ENCODE peak calls at places on chromosomes 6 and 20, in four cellular contexts. D is nephron progenitor cell, X is testis, O is fibroblast of the aortic adventitia. I is an unnamed sample.

GRCh38 chr6:105384004-105384403 is 18.9 kb downstream of the PREP start:
- DNase-seq in D (no peak), X (no peak), O (no peak), I (no peak)

GRCh38 chr6:145502417-145502816 is 232.9 kb downstream of the EPM2A start:
- DNase-seq in D (no peak), X (no peak), O (no peak), I (no peak)

GRCh38 chr6:76174722-76175121 is 102.3 kb upstream of the IMPG1 start:
- DNase-seq in D (no peak), X (no peak), O (no peak), I (peak)

GRCh38 chr6:135002229-135002844 is 52.3 kb downstream of the HBS1L start:
- DNase-seq in D (no peak), X (no peak), O (peak), I (peak)

GRCh38 chr20:46282669-46283068 is 25.6 kb downstream of the CDH22 start:
- DNase-seq in D (no peak), X (no peak), O (no peak), I (no peak)

GRCh38 chr20:1840865-1841553 is 54.2 kb upstream of the SIRPA start:
- DNase-seq in D (no peak), X (no peak), O (no peak), I (peak)

GRCh38 chr6:41483943-41484342 is 62.2 kb upstream of the FOXP4 start:
- DNase-seq in D (no peak), X (no peak), O (no peak), I (no peak)

GRCh38 chr6:2976060-2976459 is 4.7 kb upstream of the SERPINB6 start:
- DNase-seq in D (no peak), X (no peak), O (no peak), I (no peak)

GRCh38 chr6:148747145-148747492 is 289 bp downstream of the UST start:
- DNase-seq in D (peak), X (peak), O (peak), I (peak)

GRCh38 chr6:15744824-15745402 is 82.1 kb upstream of the DTNBP1 start:
- DNase-seq in D (no peak), X (no peak), O (no peak), I (peak)

GRCh38 chr6:151024597-151024996 is 159.1 kb downstream of the MTHFD1L start:
- DNase-seq in D (no peak), X (no peak), O (no peak), I (no peak)

GRCh38 chr6:124655856-124656255 is 306.4 kb upstream of the RNF217 start:
- DNase-seq in D (no peak), X (no peak), O (no peak), I (no peak)

GRCh38 chr6:21845018-21845417 is 251.5 kb downstream of the SOX4 start:
- DNase-seq in D (no peak), X (no peak), O (peak), I (no peak)

GRCh38 chr20:24950836-24951525 is 1.9 kb downstream of the CST7 start:
- DNase-seq in D (no peak), X (no peak), O (no peak), I (no peak)

GRCh38 chr6:129606664-129607063 is 103.3 kb downstream of the ARHGAP18 start:
- DNase-seq in D (no peak), X (no peak), O (no peak), I (no peak)

GRCh38 chr20:58340853-58341252 is 31.3 kb downstream of the RAB22A start:
- DNase-seq in D (no peak), X (no peak), O (no peak), I (no peak)

GRCh38 chr20:21522479-21523397 is 8.9 kb upstream of the NKX2-2 start:
- DNase-seq in D (peak), X (no peak), O (no peak), I (no peak)

GRCh38 chr6:16700202-16700997 is 60.9 kb downstream of the ATXN1 start:
- DNase-seq in D (peak), X (no peak), O (no peak), I (no peak)

GRCh38 chr20:31968299-31969126 is 562 bp downstream of the XKR7 start:
- DNase-seq in D (peak), X (peak), O (peak), I (peak)

GRCh38 chr6:136158398-136158797 is 91.7 kb downstream of the MTFR2 start:
- DNase-seq in D (no peak), X (peak), O (peak), I (no peak)

GRCh38 chr20:58492795-58493538 is 22.2 kb downstream of the APCDD1L start:
- DNase-seq in D (no peak), X (no peak), O (no peak), I (no peak)

GRCh38 chr6:99905209-99906106 is 88.6 kb downstream of the MCHR2 start:
- DNase-seq in D (peak), X (peak), O (peak), I (peak)

GRCh38 chr6:12899080-12899815 is 182.7 kb downstream of the PHACTR1 start:
- DNase-seq in D (no peak), X (no peak), O (no peak), I (peak)

GRCh38 chr6:26215200-26216014 is 128.2 kb downstream of the HFE start:
- DNase-seq in D (no peak), X (no peak), O (peak), I (no peak)

GRCh38 chr6:56708810-56709597 is 66.3 kb upstream of the DST start:
- DNase-seq in D (no peak), X (no peak), O (peak), I (peak)

GRCh38 chr6:24125980-24126379 is at the start of gene NRSN1:
- DNase-seq in D (peak), X (peak), O (no peak), I (no peak)

GRCh38 chr20:3434232-3434631 is 26.8 kb upstream of the DNAAF9 start:
- DNase-seq in D (no peak), X (no peak), O (no peak), I (no peak)

GRCh38 chr20:3431109-3431508 is 23.6 kb upstream of the DNAAF9 start:
- DNase-seq in D (no peak), X (no peak), O (peak), I (peak)

GRCh38 chr20:3432844-3433243 is 25.4 kb upstream of the DNAAF9 start:
- DNase-seq in D (no peak), X (no peak), O (no peak), I (no peak)

GRCh38 chr20:3433720-3434119 is 26.3 kb upstream of the DNAAF9 start:
- DNase-seq in D (no peak), X (no peak), O (no peak), I (peak)

DNA sequence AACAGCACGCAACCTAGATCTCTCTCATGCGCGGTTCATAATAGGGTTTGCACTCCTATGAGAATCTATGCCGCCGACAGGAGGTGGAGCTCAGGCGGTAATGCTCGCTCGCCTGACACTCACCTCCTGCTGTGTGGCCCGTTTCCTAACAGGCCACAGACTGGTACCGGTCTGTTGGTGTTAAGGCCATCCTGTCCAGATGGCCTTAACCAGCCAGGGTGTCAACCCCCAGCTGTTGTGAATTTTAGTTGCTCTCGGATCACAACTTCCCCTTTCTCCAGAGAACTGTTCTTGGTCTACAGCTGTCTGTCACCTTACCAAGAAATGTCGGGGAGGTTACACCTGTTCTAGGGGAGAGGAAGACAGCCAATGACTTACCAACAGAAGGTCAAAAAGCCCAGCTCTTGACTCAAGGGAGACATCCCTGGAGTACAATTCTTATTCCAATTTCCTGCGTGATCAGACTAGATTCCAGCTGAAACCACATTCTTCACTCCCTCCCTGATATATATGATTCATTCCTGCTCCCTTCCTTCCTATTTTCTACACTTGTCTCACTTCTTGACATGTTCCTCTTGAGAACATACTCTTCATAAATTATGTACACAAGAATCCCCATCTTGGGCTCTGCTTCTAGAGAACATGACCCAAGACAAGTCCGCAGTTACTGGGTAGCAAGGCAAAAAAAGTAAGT is 23.1 kb upstream of the DNAAF9 start:
- DNase-seq in D (no peak), X (no peak), O (no peak), I (peak)
- TF ChIP-seq CTCF in D (no peak), X (no peak), O (no peak), I (no peak)

GRCh38 chr6:31948306-31948705 is 2.4 kb downstream of the CFB start:
- DNase-seq in D (no peak), X (no peak), O (no peak), I (no peak)

GRCh38 chr6:31945507-31946369 is at the start of gene CFB:
- DNase-seq in D (no peak), X (peak), O (peak), I (no peak)

GRCh38 chr6:31947864-31948263 is 2.0 kb downstream of the CFB start:
- DNase-seq in D (no peak), X (no peak), O (no peak), I (no peak)

GRCh38 chr6:31946370-31946885 is 533 bp downstream of the CFB start:
- DNase-seq in D (no peak), X (no peak), O (no peak), I (no peak)

GRCh38 chr6:31947070-31947675 is 1.3 kb downstream of the CFB start:
- DNase-seq in D (no peak), X (no peak), O (no peak), I (no peak)
- TF ChIP-seq CTCF in D (no peak), X (no peak), O (no peak), I (no peak)

DNA sequence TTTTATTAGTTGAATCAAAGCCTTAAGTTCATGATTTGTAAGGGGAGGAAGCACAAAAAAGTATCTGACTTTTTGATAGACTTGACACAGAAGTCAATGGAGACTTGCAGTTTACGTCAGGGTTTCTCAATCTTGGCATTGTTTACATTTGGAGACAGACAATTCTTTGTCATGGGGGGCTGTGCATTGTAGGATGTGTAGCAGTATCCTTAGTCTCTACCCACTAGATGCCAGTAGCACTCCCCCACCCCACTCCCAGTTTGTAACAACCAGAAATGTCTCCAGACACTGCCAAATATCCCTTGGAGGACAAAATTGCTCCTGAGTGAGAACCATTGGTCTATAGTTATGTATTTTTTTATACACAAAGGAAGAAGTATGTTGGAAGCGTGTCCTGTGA is 434.1 kb downstream of the RFPL4B start:
- DNase-seq in D (peak), X (peak), O (peak), I (no peak)
- TF ChIP-seq CTCF in D (no peak), X (no peak), O (no peak), I (no peak)

GRCh38 chr20:5056801-5057599 is 55.7 kb upstream of the SLC23A2 start:
- DNase-seq in D (no peak), X (peak), O (peak), I (peak)
- TF ChIP-seq CTCF in D (no peak), X (no peak), O (peak), I (peak)

GRCh38 chr20:50931306-50932015 is at the start of gene ADNP:
- DNase-seq in D (peak), X (peak), O (peak), I (peak)

GRCh38 chr20:50930139-50931047 is 844 bp downstream of the ADNP start:
- DNase-seq in D (peak), X (no peak), O (no peak), I (peak)

GRCh38 chr20:50931048-50931305 is 260 bp downstream of the ADNP start:
- DNase-seq in D (no peak), X (no peak), O (no peak), I (no peak)

GRCh38 chr20:50929299-50930138 is 1.7 kb downstream of the ADNP start:
- DNase-seq in D (peak), X (peak), O (peak), I (peak)

DNA sequence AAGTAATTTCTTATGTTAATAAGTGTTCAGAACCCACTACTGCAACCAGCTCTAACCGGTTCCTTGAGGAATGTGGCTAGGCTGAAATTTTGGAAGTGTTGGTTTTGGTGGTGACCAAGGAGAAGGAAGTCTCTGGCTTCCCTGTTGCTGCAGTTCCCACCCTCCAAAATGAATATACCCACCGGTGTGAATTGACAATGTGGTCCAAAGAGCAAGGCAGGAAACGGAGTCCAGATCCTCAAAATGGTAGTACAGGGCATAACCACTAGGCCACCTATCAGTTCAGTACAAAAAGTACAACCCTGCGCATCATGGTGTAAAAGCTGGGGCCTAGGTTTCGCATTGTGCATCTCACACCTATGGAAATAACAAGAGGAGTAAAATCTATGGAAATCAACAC is 2.8 kb downstream of the ADNP start:
- DNase-seq in D (no peak), X (no peak), O (no peak), I (peak)
- TF ChIP-seq CTCF in D (no peak), X (no peak), O (peak), I (peak)

GRCh38 chr6:69795469-69796080 is 1.2 kb downstream of the LMBRD1 start:
- DNase-seq in D (no peak), X (no peak), O (peak), I (peak)

GRCh38 chr6:69792292-69792691 is 4.5 kb downstream of the LMBRD1 start:
- DNase-seq in D (no peak), X (no peak), O (no peak), I (no peak)

GRCh38 chr6:69801225-69801624 is 4.4 kb upstream of the LMBRD1 start:
- DNase-seq in D (no peak), X (no peak), O (no peak), I (no peak)

GRCh38 chr6:69796081-69796626 is 656 bp downstream of the LMBRD1 start:
- DNase-seq in D (no peak), X (peak), O (peak), I (no peak)

DNA sequence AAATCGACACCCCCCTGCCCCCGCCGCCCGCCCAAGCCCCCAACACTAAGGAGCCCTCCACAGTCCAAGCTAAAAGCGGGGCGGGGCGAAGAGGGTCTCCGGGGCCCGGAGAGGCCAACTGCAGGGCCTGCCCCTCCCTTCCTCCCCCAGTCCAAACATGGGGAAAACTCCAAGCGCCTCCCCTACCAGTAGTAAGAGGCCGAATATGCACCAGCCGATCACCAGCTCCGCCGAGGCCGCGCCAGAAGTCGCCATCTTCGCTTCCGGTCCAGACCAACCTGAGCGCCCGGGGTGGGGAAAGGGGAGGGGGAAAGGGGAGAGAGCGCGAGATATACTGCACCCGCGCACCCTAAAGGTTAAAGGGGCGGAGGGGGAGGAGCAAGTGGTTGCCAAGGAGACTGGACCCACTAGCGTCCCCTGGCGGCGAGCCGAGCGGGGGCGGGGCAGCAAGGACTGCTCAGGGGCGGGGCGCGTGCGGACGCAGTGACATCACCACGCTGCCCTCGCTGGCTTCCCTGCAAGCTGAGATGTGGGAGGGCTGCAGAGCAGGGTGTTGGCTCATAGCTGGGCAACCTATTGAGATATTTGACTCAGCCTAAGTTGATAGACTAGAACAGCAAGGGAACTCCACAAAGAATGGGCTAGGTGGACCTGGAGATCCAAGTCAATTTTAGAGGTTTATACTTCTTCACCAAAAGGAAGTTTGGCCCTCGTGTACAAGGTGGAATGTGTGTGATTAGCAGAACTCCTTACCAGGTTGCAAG is at the start of gene LMBRD1:
- DNase-seq in D (peak), X (peak), O (peak), I (peak)
- TF ChIP-seq CTCF in D (peak), X (peak), O (peak), I (peak)

DNA sequence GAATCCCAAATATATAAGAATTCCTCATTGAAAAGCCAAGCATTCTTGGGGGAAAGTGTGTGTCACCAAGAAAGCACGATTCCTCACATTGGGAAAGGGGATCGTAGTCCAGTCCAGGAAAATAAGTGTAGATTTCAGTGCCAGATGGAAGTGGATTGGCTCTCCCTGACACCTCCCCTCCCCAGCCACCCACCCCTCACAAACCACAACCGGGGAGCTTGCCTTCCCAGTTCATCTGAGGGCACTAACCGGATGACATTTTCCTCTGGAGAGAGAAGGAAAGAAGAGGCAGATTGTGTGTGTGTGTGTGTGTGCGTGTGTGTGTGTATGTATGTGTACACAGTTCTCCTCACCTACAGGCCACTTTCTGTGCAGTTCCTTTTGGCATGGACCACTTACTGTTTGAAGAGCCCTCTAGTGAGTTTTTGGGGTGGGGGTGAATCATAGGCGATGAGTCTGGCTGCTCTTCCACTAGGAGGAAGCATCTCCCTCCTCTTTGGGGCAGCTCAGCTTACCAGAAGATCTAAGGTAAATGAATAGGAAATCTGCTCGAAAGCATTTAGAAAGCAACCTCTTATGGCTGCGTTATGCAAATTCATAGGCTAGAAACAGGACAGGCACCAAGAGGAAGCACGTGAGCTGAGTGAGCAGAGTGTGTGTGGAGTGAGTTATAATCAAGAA is 20.8 kb downstream of the DAAM2 start:
- DNase-seq in D (no peak), X (peak), O (peak), I (peak)
- TF ChIP-seq CTCF in D (no peak), X (no peak), O (no peak), I (no peak)

GRCh38 chr6:18151801-18152200 is 3.1 kb downstream of the TPMT start:
- DNase-seq in D (no peak), X (no peak), O (no peak), I (no peak)

GRCh38 chr6:18154507-18155272 is at the start of gene TPMT:
- DNase-seq in D (peak), X (no peak), O (no peak), I (no peak)

GRCh38 chr6:18155273-18155863 is at the start of gene KDM1B:
- DNase-seq in D (no peak), X (peak), O (peak), I (peak)

GRCh38 chr6:18153311-18153703 is 1.6 kb downstream of the TPMT start:
- DNase-seq in D (no peak), X (no peak), O (no peak), I (no peak)

DNA sequence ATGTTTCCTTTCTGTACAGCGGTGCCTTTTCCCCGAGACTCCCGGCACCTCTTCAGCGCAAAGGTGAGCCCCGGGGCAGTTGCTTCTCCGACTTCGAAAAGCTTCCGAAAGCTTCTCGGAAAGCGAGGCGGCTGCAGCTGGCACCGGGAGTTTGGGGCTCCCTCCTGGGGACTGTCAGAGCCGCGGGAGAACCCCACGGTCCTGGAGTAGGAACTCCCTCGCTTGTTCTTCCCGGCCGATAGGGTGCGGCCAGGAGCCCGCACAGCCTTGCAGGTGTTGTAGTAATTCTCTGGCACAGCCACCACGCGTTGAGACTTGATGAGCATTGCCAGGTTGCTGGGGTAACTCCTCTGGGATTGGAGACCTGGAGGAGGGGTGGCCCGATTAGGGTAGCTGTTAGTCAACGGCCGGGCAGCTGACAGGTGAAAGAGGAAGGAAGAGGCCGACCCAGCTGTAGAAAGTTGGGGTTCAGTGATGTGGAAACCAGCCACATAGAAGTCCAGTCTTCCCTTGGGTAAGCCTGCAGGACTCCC is 708 bp downstream of the KDM1B start:
- DNase-seq in D (peak), X (peak), O (no peak), I (peak)
- TF ChIP-seq CTCF in D (no peak), X (no peak), O (peak), I (peak)